ENCODE peak calls at places on chromosomes 5 and 9, in six cellular contexts. K, R, M, U, J and G are unnamed samples.

GRCh38 chr5:39699164-39699563 is 274.4 kb upstream of the DAB2 start:
- DNase-seq in K (no peak), R (no peak), M (no peak), J (no peak), U (no peak), G (no peak)

GRCh38 chr9:137423001-137423809 is at the start of the genes EXD3 and NOXA1:
- DNase-seq in K (peak; percentile 82), R (peak; percentile 91), U (peak; percentile 83), M (peak; percentile 98), J (peak; percentile 71), G (peak; percentile 93)

GRCh38 chr9:10045598-10045997 is 567.2 kb downstream of the PTPRD start:
- DNase-seq in R (no peak), U (no peak), J (no peak), M (no peak), K (no peak), G (peak; percentile 57)

GRCh38 chr9:15349892-15350761 is 43.1 kb upstream of the TTC39B start:
- DNase-seq in K (no peak), M (no peak), J (no peak), R (no peak), U (peak; percentile 40), G (peak; percentile 21)

GRCh38 chr5:1732955-1733354 is 66.7 kb downstream of the MRPL36 start:
- DNase-seq in J (no peak), K (no peak), R (no peak), U (no peak), M (no peak), G (no peak)

GRCh38 chr9:128764361-128764760 is 7.4 kb downstream of the ZER1 start:
- DNase-seq in U (no peak), J (no peak), R (no peak), M (no peak), K (no peak), G (no peak)

GRCh38 chr9:33165263-33166151 is 1.6 kb downstream of the B4GALT1 start:
- DNase-seq in K (no peak), M (no peak), J (no peak), U (no peak), R (peak; percentile 13), G (peak; percentile 88)

GRCh38 chr5:33037101-33037500 is 326.0 kb downstream of the NPR3 start:
- DNase-seq in R (no peak), U (no peak), M (no peak), J (no peak), K (no peak), G (no peak)

GRCh38 chr5:135242496-135243193 is 156.4 kb downstream of the MACROH2A1 start:
- DNase-seq in J (no peak), R (no peak), U (no peak), M (no peak), K (no peak), G (no peak)

GRCh38 chr9:125816321-125816720 is 69.1 kb downstream of the PBX3 start:
- DNase-seq in U (no peak), J (no peak), R (no peak), M (no peak), K (no peak), G (no peak)

GRCh38 chr9:93951655-93952118 is 3.5 kb downstream of the BARX1 start:
- DNase-seq in K (no peak), R (no peak), J (no peak), U (no peak), M (no peak), G (no peak)

GRCh38 chr5:169650701-169651331 is 13.7 kb downstream of the DOCK2 start:
- DNase-seq in U (no peak), R (no peak), M (no peak), J (peak; percentile 26), K (no peak), G (peak; percentile 70)

GRCh38 chr5:32507738-32508434 is 63.3 kb upstream of the ZFR start:
- DNase-seq in U (no peak), K (no peak), R (no peak), M (no peak), J (no peak), G (peak; percentile 52)

GRCh38 chr5:59592101-59592500 is 301.4 kb downstream of the PDE4D start:
- DNase-seq in K (no peak), J (peak; percentile 4), U (no peak), R (no peak), M (no peak), G (peak; percentile 95)